ENCODE peak calls at places on chromosomes 1 and 21, in ten cellular contexts. V, R, Y, U, D, P, X, F, H and Z are unnamed samples.
A peak's percentile ranks its signal among the peaks of the same experiment; 100 is the strongest.

GRCh38 chr1:99756598-99756997 is 9.8 kb downstream of the FRRS1 start:
- DNase-seq in P (no peak), V (peak; percentile 64), U (no peak), D (no peak), F (no peak), Y (no peak), H (peak; percentile 75), X (no peak), R (no peak), Z (no peak)

GRCh38 chr1:209875510-209875909 is 47.7 kb downstream of the UTP25 start:
- DNase-seq in R (no peak), X (no peak), V (peak; percentile 67), D (no peak), H (peak; percentile 70), P (peak; percentile 68), F (no peak), Y (no peak), U (no peak), Z (no peak)

GRCh38 chr1:186958520-186958919 is 129.8 kb downstream of the PLA2G4A start:
- DNase-seq in H (peak; percentile 59), R (no peak), Y (no peak), D (no peak), P (no peak), X (no peak), V (peak; percentile 91), U (no peak), F (no peak), Z (no peak)

GRCh38 chr21:41529769-41530168 is 21.8 kb upstream of the TMPRSS2 start:
- DNase-seq in H (no peak), X (no peak), P (no peak), U (no peak), Y (no peak), D (no peak), V (no peak), R (no peak), F (no peak), Z (no peak)

GRCh38 chr1:10339815-10340214 is 59.0 kb upstream of the PGD start:
- DNase-seq in Y (no peak), R (no peak), H (peak; percentile 76), U (no peak), V (peak; percentile 62), F (peak; percentile 24), D (no peak), X (no peak), P (peak; percentile 83), Z (no peak)

GRCh38 chr1:85322655-85323054 is 46.2 kb upstream of the BCL10 start:
- DNase-seq in R (no peak), V (peak; percentile 59), H (peak; percentile 71), X (no peak), U (no peak), D (no peak), P (no peak), Y (no peak), F (no peak), Z (no peak)

GRCh38 chr1:27676410-27676809 is 4.4 kb upstream of the IFI6 start:
- DNase-seq in F (no peak), H (no peak), D (no peak), R (no peak), X (no peak), U (no peak), Y (no peak), V (no peak), P (no peak), Z (no peak)

GRCh38 chr1:212013672-212014071 is 21.7 kb downstream of the INTS7 start:
- DNase-seq in X (no peak), V (no peak), U (no peak), D (no peak), Y (no peak), R (no peak), F (no peak), P (no peak), H (no peak), Z (no peak)

GRCh38 chr1:226609836-226610455 is 61.4 kb downstream of the STUM start:
- DNase-seq in F (peak; percentile 64), U (peak; percentile 62), Y (no peak), P (no peak), V (no peak), X (no peak), D (no peak), R (no peak), H (no peak), Z (no peak)

GRCh38 chr1:25074828-25075227 is 144.8 kb upstream of the RUNX3 start:
- DNase-seq in Y (no peak), X (no peak), R (no peak), H (no peak), V (no peak), D (no peak), F (no peak), U (no peak), P (no peak), Z (no peak)

GRCh38 chr1:32208891-32209309 is at the start of gene DCDC2B:
- DNase-seq in H (peak; percentile 29), X (no peak), Y (no peak), D (peak; percentile 83), U (no peak), P (no peak), V (peak; percentile 37), R (no peak), F (peak; percentile 38), Z (peak; percentile 45)

GRCh38 chr1:205580140-205580922 is 51.5 kb downstream of the ELK4 start:
- DNase-seq in H (no peak), V (no peak), P (no peak), R (peak; percentile 42), U (no peak), F (no peak), X (no peak), D (no peak), Y (no peak), Z (no peak)

GRCh38 chr1:169689395-169689794 is 22.0 kb downstream of the SELL start:
- DNase-seq in R (no peak), P (peak; percentile 3), F (no peak), H (no peak), V (no peak), X (no peak), Y (no peak), D (no peak), U (no peak), Z (no peak)

GRCh38 chr1:19622204-19622603 is 21.9 kb upstream of the NBL1 start:
- DNase-seq in V (peak; percentile 28), F (no peak), P (no peak), H (peak; percentile 90), Y (no peak), X (no peak), D (no peak), U (no peak), R (no peak), Z (no peak)

GRCh38 chr1:19338323-19338762 is 26.2 kb downstream of the SLC66A1 start:
- DNase-seq in X (no peak), Y (no peak), V (no peak), H (no peak), F (no peak), D (peak; percentile 86), R (no peak), U (no peak), P (peak; percentile 81), Z (no peak)

GRCh38 chr1:157196245-157196543 is 58.0 kb upstream of the ETV3 start:
- DNase-seq in F (no peak), V (no peak), X (no peak), Y (no peak), R (no peak), H (no peak), D (no peak), U (no peak), P (no peak), Z (no peak)
- H3K27me3 ChIP-seq in F (no peaks in the 10 kb centered on the region), V (peaks cover 40% of the 10 kb centered on the region), X (no peaks in the 10 kb centered on the region), Y (peaks cover 13% of the 10 kb centered on the region), R (peaks cover 39% of the 10 kb centered on the region), H (peaks cover 35% of the 10 kb centered on the region), D (no peaks in the 10 kb centered on the region), U (peaks cover 42% of the 10 kb centered on the region), P (no peaks in the 10 kb centered on the region), Z (no peaks in the 10 kb centered on the region)

GRCh38 chr1:61111084-61112050 is 29.0 kb downstream of the NFIA start:
- DNase-seq in U (no peak), H (no peak), R (no peak), D (no peak), Y (no peak), P (no peak), V (no peak), X (no peak), F (no peak), Z (no peak)
- H3K36me3 ChIP-seq in U (no peaks in the 10 kb centered on the region), H (no peaks in the 10 kb centered on the region), R (no peaks in the 10 kb centered on the region), D (no peaks in the 10 kb centered on the region), Y (no peaks in the 10 kb centered on the region), P (no peaks in the 10 kb centered on the region), V (no peaks in the 10 kb centered on the region), X (no peaks in the 10 kb centered on the region), F (no peaks in the 10 kb centered on the region), Z (no peaks in the 10 kb centered on the region)

GRCh38 chr1:17916702-17917101 is 161.6 kb downstream of the ACTL8 start:
- DNase-seq in H (no peak), Y (no peak), P (no peak), F (no peak), X (no peak), V (no peak), D (no peak), U (no peak), R (peak; percentile 21), Z (no peak)

GRCh38 chr1:17913326-17914115 is 158.4 kb downstream of the ACTL8 start:
- DNase-seq in Y (no peak), V (no peak), F (no peak), H (no peak), D (no peak), R (peak; percentile 32), X (no peak), P (no peak), U (no peak), Z (no peak)

GRCh38 chr1:17914142-17914541 is 159.0 kb downstream of the ACTL8 start:
- DNase-seq in D (no peak), F (no peak), P (no peak), X (no peak), V (no peak), U (no peak), R (peak; percentile 28), H (no peak), Y (no peak), Z (no peak)

GRCh38 chr1:17915511-17916205 is 160.5 kb downstream of the ACTL8 start:
- DNase-seq in U (no peak), H (no peak), P (no peak), Y (no peak), F (no peak), X (no peak), R (peak; percentile 23), V (no peak), D (no peak), Z (no peak)

DNA sequence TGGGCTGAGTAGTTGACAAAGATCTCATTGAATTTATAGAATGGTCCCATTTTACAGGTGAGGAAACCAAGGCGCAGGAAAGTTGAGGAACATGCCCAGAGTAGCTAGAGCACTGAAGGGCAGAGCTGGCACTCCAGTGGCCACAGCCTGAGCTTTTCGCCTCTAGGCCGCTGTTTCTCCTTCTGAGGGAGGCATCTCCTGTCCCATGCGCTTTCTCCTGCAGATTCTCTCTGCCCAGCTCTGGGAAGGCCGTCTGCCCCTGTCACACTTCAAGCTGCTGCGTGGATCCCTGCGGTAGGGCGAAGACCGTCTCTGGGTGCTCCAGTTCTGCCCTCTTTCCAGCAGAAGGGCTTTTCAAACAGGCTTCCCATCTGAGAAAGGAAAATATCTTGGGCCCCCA is 159.9 kb downstream of the ACTL8 start:
- DNase-seq in D (no peak), H (no peak), V (no peak), U (no peak), F (no peak), X (no peak), Y (no peak), P (no peak), R (peak; percentile 16), Z (no peak)
- H3K27me3 ChIP-seq in D (no peaks in the 10 kb centered on the region), H (peaks cover 39% of the 10 kb centered on the region), V (peaks cover 24% of the 10 kb centered on the region), U (peaks cover 33% of the 10 kb centered on the region), F (no peaks in the 10 kb centered on the region), X (peaks cover 3% of the 10 kb centered on the region), Y (peaks cover 7% of the 10 kb centered on the region), P (peaks cover 15% of the 10 kb centered on the region), R (peaks cover 77% of the 10 kb centered on the region), Z (no peaks in the 10 kb centered on the region)

GRCh38 chr1:39569034-39569433 is 7.6 kb downstream of the PABPC4 start:
- DNase-seq in F (no peak), P (no peak), D (no peak), X (no peak), Y (no peak), H (no peak), U (no peak), V (no peak), R (no peak), Z (no peak)
- H3K36me3 ChIP-seq in F (no peaks in the 10 kb centered on the region), P (peaks cover 36% of the 10 kb centered on the region), D (peaks cover 6% of the 10 kb centered on the region), X (peaks cover 75% of the 10 kb centered on the region), Y (peaks cover 60% of the 10 kb centered on the region), H (peaks cover 89% of the 10 kb centered on the region), U (peaks cover 10% of the 10 kb centered on the region), V (peaks cover 72% of the 10 kb centered on the region), R (peaks cover 87% of the 10 kb centered on the region), Z (peaks cover 2% of the 10 kb centered on the region)